ENCODE peak calls at places on chromosomes 16 and 17, in six cellular contexts. H is IMR-90, Z is cardiac muscle cell, P is fibroblast of lung, M is transverse colon, F is HCT116. R is an unnamed sample. For H3K36me3 and H3K4me1, the result is how much of the 10 kb centered on the place peaks cover.

GRCh38 chr16:50718061-50718760 is 23.7 kb upstream of the CYLD start:
- DNase-seq in P (no peak), H (peak), Z (peak), M (no peak), F (no peak), R (no peak)

GRCh38 chr17:13725286-13725990 is 123.7 kb upstream of the HS3ST3A1 start:
- DNase-seq in P (peak), F (no peak), H (peak), Z (peak), M (no peak), R (no peak)

GRCh38 chr16:66275795-66276428 is 90.6 kb upstream of the CDH5 start:
- DNase-seq in M (peak), F (peak), P (peak), H (peak), Z (peak), R (no peak)

GRCh38 chr17:75505152-75505409 is 10.3 kb downstream of the CASKIN2 start:
- DNase-seq in F (no peak), Z (no peak), P (no peak), M (no peak), H (no peak), R (no peak)

GRCh38 chr17:4492762-4493561 is 5.7 kb upstream of the SPNS2 start:
- DNase-seq in F (no peak), H (peak), P (peak), M (peak), Z (peak), R (no peak)

GRCh38 chr16:66489385-66489784 is 60.5 kb downstream of the TK2 start:
- DNase-seq in P (peak), Z (no peak), H (no peak), F (no peak), M (no peak), R (no peak)

GRCh38 chr17:53740312-53740711 is 82.4 kb upstream of the KIF2B start:
- DNase-seq in H (no peak), F (no peak), P (no peak), M (no peak), Z (no peak), R (no peak)

GRCh38 chr17:3647769-3648540 is 11.4 kb downstream of the CTNS start:
- DNase-seq in H (peak), M (peak), Z (peak), P (peak), F (peak), R (no peak)

GRCh38 chr16:69241911-69242310 is 54.9 kb downstream of the SNTB2 start:
- DNase-seq in H (peak), M (no peak), F (no peak), Z (peak), P (peak), R (no peak)

GRCh38 chr17:79740413-79740812 is 9.7 kb downstream of the ENPP7 start:
- DNase-seq in M (no peak), Z (peak), H (no peak), P (peak), F (no peak), R (no peak)

GRCh38 chr17:4444782-4445473 is 11.2 kb downstream of the SPNS3 start:
- DNase-seq in M (peak), Z (peak), P (peak), H (no peak), F (no peak), R (peak)

GRCh38 chr16:68490829-68491575 is 42.7 kb upstream of the SMPD3 start:
- DNase-seq in Z (peak), M (peak), F (peak), H (peak), P (peak), R (peak)

GRCh38 chr17:74862108-74862901 is 2.6 kb upstream of the GRIN2C start:
- DNase-seq in Z (peak), P (no peak), F (no peak), H (peak), M (peak), R (peak)

GRCh38 chr17:32488604-32489180 is 1.9 kb downstream of the CDK5R1 start:
- DNase-seq in H (no peak), M (no peak), F (no peak), Z (no peak), P (no peak), R (no peak)

GRCh38 chr16:72989203-72989991 is 58.5 kb downstream of the ZFHX3 start:
- DNase-seq in M (no peak), H (peak), F (peak), P (peak), Z (peak), R (no peak)

GRCh38 chr16:9680021-9680655 is 502.1 kb downstream of the GRIN2A start:
- DNase-seq in Z (no peak), P (no peak), F (no peak), M (no peak), H (no peak), R (no peak)

GRCh38 chr17:80795737-80796136 is 195.9 kb upstream of the CHMP6 start:
- DNase-seq in H (no peak), F (no peak), P (peak), Z (peak), M (no peak), R (no peak)

GRCh38 chr17:82664701-82665182 is 16.5 kb upstream of the WDR45B start:
- DNase-seq in H (no peak), Z (no peak), F (no peak), P (no peak), M (no peak), R (no peak)

GRCh38 chr16:48608871-48609452 is 1.0 kb downstream of the N4BP1 start:
- DNase-seq in F (no peak), Z (no peak), H (no peak), M (no peak), P (peak), R (no peak)

GRCh38 chr17:21376835-21377690 is 906 bp downstream of the KCNJ12 start:
- DNase-seq in F (no peak), P (peak), M (no peak), Z (peak), H (peak), R (no peak)

GRCh38 chr16:52123063-52123839 is 423.7 kb downstream of the TOX3 start:
- DNase-seq in F (no peak), M (no peak), P (no peak), Z (no peak), H (no peak), R (no peak)

GRCh38 chr17:65599650-65600049 is 38.2 kb upstream of the AXIN2 start:
- DNase-seq in P (no peak), F (no peak), H (no peak), M (no peak), Z (no peak), R (no peak)

GRCh38 chr17:50352693-50353599 is 7.0 kb downstream of the XYLT2 start:
- DNase-seq in P (no peak), F (no peak), M (no peak), H (no peak), Z (no peak), R (no peak)

GRCh38 chr17:64160378-64160777 is 30.4 kb upstream of the ERN1 start:
- DNase-seq in H (no peak), M (no peak), F (no peak), Z (no peak), P (no peak), R (no peak)

GRCh38 chr17:37107406-37108083 is 158.8 kb downstream of the AATF start:
- DNase-seq in F (no peak), Z (peak), M (no peak), P (peak), H (peak), R (peak)

DNA sequence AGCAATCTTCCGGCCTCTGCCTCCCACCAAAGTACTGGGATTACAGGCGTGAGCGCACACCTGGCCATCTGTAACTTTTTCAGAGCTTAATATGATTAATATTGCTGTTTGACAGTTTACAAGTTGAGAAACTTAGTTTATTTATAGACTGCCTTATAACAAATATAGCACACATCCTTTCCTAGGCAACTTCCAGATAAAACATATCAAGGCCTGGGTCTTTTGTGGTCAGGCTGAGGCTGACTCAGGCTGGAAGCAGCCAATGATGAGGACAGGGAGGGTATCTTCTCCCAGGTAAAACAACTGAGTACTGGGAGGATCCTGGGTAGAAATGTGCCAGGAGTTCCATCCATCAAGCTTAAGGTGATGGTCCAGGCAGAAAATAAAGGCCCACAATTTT is 16.2 kb downstream of the LUC7L start:
- DNase-seq in M (no peak), H (peak), P (peak), F (no peak), Z (peak), R (no peak)
- H3K36me3 ChIP-seq in M (under half), H (half or more), P (under half), F (under half), Z (under half), R (under half)

GRCh38 chr16:25707982-25708583 is 16.3 kb downstream of the HS3ST4 start:
- DNase-seq in H (no peak), M (peak), P (no peak), Z (peak), F (peak), R (no peak)
- TF ChIP-seq CTCF in H (peak), M (peak), P (no peak), Z (no peak), F (peak), R (peak)

DNA sequence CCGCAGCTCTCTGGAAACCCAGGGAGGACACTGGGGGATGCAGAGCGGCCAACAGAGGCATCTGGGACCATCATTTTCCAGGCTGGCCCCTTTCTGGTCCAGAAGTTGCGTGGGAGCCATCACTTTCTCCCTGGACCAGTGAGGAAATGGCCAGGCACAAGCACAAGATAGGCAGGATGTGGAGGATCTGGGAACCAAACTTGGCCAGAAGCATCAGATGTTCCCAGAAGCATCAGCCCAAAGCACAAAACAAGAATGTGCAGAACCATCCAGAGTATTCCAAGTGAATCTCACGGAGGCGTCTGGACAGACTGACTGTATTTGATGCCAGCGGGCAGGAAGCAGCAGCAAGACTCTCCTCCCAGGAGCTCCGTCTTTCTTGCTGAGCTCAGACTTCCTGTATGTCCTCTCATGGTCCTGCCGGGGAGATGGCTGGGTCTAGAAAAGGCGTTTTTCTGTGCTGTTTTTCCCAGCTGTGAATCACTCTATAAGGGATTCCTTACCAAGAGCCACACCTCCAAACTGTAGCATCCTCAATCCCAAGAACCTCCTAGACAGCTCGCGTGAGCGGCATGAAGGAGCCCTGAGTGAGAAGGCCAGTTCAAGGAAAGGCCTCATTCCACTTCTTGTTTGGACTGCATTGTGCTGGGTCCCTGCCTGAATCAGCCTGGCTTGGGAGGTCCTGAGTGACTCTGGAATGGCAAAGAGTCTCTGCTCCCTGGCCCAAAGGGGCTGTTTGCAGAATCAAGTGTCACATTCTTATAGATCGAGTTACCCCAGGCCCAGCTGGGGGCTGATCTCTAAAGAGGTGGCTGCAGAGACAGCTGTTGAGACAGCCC is 49.5 kb upstream of the MTSS2 start:
- DNase-seq in H (peak), Z (peak), M (no peak), P (peak), F (no peak), R (no peak)
- H3K4me1 ChIP-seq in H (under half), Z (under half), M (under half), P (under half), F (under half), R (under half)

DNA sequence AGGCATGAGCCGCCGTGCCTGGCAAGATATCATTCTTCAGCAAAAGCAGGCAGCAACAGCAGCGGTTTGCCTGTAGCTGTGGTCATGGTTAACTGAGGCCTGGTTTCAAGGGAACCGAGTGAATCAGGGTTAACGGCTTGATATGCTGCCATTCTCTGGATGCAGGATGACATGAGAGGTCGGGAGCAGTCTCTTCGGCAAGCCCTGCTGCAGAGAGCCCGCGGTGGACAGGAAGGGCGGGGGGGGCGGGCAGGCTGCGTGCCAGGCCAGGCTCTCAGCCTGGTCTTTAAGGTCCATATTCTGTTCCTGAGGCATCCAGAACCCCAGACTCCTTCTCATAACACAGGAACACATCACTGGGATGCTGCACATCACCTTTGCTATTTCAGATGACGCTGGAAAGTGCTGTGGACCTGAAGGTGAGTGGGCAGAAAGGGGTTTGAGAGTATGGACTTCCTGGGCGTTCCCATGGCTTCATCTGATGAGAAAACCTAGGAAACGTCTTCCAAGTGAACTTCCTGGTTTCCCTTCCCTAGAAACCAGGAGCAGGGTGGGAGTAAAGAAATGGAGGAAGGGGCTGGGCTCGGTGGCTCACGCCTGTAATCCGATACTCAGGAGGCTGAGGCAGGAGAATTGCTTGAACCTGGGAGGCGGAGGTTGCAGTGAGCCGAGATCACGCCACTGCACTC is 165.6 kb upstream of the RPH3AL start:
- DNase-seq in M (no peak), F (no peak), P (no peak), H (no peak), Z (no peak), R (no peak)
- H3K36me3 ChIP-seq in M (under half), F (under half), P (under half), H (under half), Z (under half), R (under half)

GRCh38 chr16:87383522-87384161 is at the start of gene FBXO31:
- DNase-seq in Z (peak), M (peak), P (peak), F (peak), H (peak), R (peak)
- TF ChIP-seq CTCF in Z (no peak), M (no peak), P (no peak), F (no peak), H (no peak), R (no peak)

GRCh38 chr17:78330570-78331224 is 29.2 kb downstream of the SOCS3 start:
- DNase-seq in M (peak), P (peak), F (peak), Z (no peak), H (no peak), R (no peak)

GRCh38 chr17:78324391-78325075 is 35.3 kb downstream of the SOCS3 start:
- DNase-seq in Z (peak), H (peak), P (peak), M (peak), F (no peak), R (no peak)

GRCh38 chr17:78325076-78325712 is 34.7 kb downstream of the SOCS3 start:
- DNase-seq in Z (peak), F (no peak), H (peak), M (peak), P (peak), R (no peak)

GRCh38 chr17:78329263-78330059 is 30.4 kb downstream of the SOCS3 start:
- DNase-seq in Z (peak), P (peak), H (peak), M (no peak), F (peak), R (no peak)

DNA sequence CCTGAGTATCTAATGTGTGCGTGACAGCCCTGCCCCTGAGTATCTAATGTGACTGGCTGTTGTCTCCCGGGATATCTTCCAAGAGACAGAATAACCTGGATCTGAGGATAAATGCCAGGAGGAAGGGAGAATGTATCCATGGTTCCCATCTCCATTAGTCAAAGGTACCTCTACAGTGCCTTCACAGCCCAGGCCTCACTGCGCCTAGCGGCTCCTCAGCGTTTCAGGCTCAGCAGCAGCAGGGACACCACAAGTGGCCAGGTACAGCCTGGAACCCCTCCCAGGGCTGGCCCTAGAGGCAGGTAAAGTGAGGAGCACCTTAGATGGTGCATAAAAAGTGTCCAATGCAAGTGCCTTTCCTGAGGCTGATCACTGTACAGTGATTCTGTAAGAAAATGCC is 32.0 kb downstream of the SOCS3 start:
- DNase-seq in H (no peak), M (no peak), Z (no peak), F (no peak), P (no peak), R (no peak)
- H3K4me1 ChIP-seq in H (under half), M (under half), Z (under half), F (half or more), P (under half), R (under half)

GRCh38 chr16:13083687-13084086 is 182.3 kb downstream of the SHISA9 start:
- DNase-seq in Z (no peak), H (no peak), F (no peak), P (no peak), M (no peak), R (peak)

GRCh38 chr16:13081825-13082224 is 180.4 kb downstream of the SHISA9 start:
- DNase-seq in Z (no peak), H (no peak), P (no peak), M (no peak), F (no peak), R (no peak)

DNA sequence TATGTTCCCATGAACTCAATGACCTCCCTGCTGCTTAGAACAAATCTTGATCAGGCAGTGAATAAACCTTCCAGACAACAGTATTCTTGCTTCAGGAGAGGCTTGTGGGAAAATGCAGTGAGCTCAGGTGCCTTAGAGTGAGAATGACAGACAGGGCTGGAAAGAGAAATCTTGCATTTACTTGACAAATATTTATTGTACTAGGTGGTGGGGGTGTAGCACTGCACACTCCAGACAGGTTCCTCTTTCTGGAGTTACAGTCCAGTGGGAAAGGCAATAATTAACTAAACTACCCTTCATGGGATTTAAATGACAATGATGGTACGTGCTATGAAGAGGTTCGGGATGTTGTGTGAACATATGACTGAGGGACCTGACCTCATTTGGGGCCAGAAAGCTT is 182.9 kb downstream of the SHISA9 start:
- DNase-seq in Z (no peak), F (no peak), H (no peak), M (no peak), P (no peak), R (peak)
- H3K36me3 ChIP-seq in Z (under half), F (under half), H (under half), M (under half), P (under half), R (under half)

DNA sequence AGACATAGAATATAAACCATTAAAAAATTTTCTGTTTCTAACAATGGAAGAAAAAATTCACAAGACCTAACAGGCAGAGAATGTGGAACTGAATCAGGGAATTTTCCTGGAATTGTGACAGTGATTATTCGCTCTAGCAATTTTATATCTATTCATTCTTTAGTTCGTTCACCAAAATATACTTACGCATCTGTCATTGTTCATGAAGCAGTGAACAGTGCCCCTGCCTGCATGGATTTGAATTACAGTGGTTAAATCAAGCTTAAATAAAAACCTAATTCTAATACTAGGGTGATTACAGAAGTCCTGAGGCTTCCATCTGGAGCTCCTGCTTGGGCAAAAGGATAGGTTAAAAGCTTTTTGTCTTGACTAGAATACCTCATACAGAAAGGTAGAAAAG is 48.6 kb downstream of the ABCA8 start:
- DNase-seq in Z (peak), H (peak), P (peak), M (no peak), F (peak), R (no peak)
- TF ChIP-seq CTCF in Z (peak), H (peak), P (peak), M (peak), F (peak), R (no peak)

DNA sequence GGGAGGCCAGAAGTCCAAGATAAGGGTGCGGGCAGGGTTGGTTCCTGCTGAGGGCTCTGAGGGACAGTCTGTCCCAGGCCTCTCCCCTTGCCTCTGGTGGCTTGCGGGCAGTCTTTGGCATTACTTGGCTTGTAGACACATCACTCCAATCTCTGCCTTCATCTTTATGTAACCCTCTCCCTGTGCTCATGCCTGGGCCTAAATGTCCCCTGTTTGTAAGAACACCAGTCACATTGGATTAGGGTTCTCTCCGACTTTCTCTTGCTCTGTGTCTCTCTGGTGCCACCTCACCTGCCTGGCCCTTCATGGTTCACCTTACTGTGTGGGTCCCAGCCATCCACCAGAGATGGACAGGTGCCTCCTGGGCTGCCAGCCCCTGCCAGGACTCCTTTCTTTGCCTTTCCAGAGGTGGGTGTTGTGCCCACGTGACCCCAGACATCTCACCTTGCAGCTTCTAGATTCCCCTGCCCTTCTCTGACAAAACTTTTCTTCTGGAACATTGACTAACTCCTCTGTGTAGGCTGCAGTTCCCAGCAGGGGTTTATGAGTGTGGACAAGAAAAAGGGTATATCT is 205.8 kb downstream of the MSI2 start:
- DNase-seq in M (no peak), P (no peak), F (no peak), H (no peak), Z (no peak), R (no peak)
- H3K4me1 ChIP-seq in M (under half), P (under half), F (under half), H (under half), Z (under half), R (under half)